ENCODE peak calls at places on chromosome 6, in five cellular contexts. U is effector memory CD4-positive, alpha-beta T cell; D is stimulated activated CD4-positive, alpha-beta T cell treated with anti-CD3 and anti-CD28 coated beads, Interleukin-1b, Interleukin-23, amount 100 ng/mL, for 1 hour; H is retina; Q is effector CD4-positive, alpha-beta T cell. P is an unnamed sample.

GRCh38 chr6:16319813-16320532 is 81.6 kb downstream of the GMPR start:
- DNase-seq in D (peak; percentile 27), U (peak; percentile 65), Q (peak; percentile 71), H (no peak), P (peak; percentile 38)

GRCh38 chr6:141482773-141483172 is 650.0 kb upstream of the GJE1 start:
- DNase-seq in H (peak; percentile 5), Q (no peak), U (no peak), D (no peak), P (no peak)

GRCh38 chr6:121830759-121831158 is 395.3 kb downstream of the GJA1 start:
- DNase-seq in H (no peak), Q (no peak), U (no peak), D (no peak), P (no peak)

GRCh38 chr6:113786168-113786567 is 71.0 kb upstream of the MARCKS start:
- DNase-seq in Q (no peak), U (no peak), D (no peak), H (no peak), P (no peak)

GRCh38 chr6:93523365-93523764 is 104.0 kb upstream of the EPHA7 start:
- DNase-seq in D (no peak), Q (no peak), U (no peak), H (no peak), P (no peak)

GRCh38 chr6:27726620-27727023 is 185.6 kb downstream of the OR2B2 start:
- DNase-seq in Q (no peak), H (no peak), D (no peak), U (no peak), P (no peak)

GRCh38 chr6:169420912-169421543 is 167.4 kb upstream of the THBS2 start:
- DNase-seq in U (no peak), Q (no peak), D (no peak), H (peak; percentile 73), P (no peak)

GRCh38 chr6:31952890-31953289 is 5.9 kb downstream of the NELFE start:
- DNase-seq in D (no peak), Q (no peak), U (no peak), H (no peak), P (no peak)

P was measured in KG1.